ENCODE peak calls at places on chromosomes 3 and 15, in six cellular contexts. M, H, L, U, T and I are unnamed samples.
A peak's percentile ranks its signal among the peaks of the same experiment; 100 is the strongest.

GRCh38 chr15:64731012-64731806 is 44.2 kb downstream of the RBPMS2 start:
- DNase-seq in M (peak; percentile 87), H (peak; percentile 80), L (peak; percentile 90), U (peak; percentile 70), T (peak; percentile 92), I (peak; percentile 88)

GRCh38 chr15:31271706-31272557 is 54.7 kb upstream of the KLF13 start:
- DNase-seq in M (no peak), H (no peak), L (peak; percentile 17), U (no peak), T (peak; percentile 31), I (no peak)

GRCh38 chr15:31304736-31305365 is 21.8 kb upstream of the KLF13 start:
- DNase-seq in M (peak; percentile 26), H (no peak), L (no peak), U (no peak), T (no peak), I (peak; percentile 66)

GRCh38 chr15:29364429-29365078 is 94.9 kb upstream of the NSMCE3 start:
- DNase-seq in M (no peak), H (peak; percentile 76), L (no peak), U (peak; percentile 28), T (no peak), I (no peak)

GRCh38 chr3:11037241-11037873 is 44.8 kb downstream of the SLC6A1 start:
- DNase-seq in M (no peak), H (no peak), L (no peak), U (no peak), T (no peak), I (no peak)

GRCh38 chr3:191414286-191414685 is 46.7 kb upstream of the PYDC2 start:
- DNase-seq in M (no peak), H (no peak), L (no peak), U (no peak), T (no peak), I (no peak)

GRCh38 chr3:34056951-34057390 is 258.5 kb downstream of the PDCD6IP start:
- DNase-seq in M (no peak), H (no peak), L (no peak), U (peak; percentile 22), T (no peak), I (no peak)

GRCh38 chr3:27628029-27628750 is 93.9 kb downstream of the EOMES start:
- DNase-seq in M (no peak), H (no peak), L (no peak), U (no peak), T (no peak), I (no peak)

GRCh38 chr3:166177130-166177529 is 339.9 kb upstream of the BCHE start:
- DNase-seq in M (no peak), H (no peak), L (no peak), U (no peak), T (no peak), I (no peak)

GRCh38 chr15:89447676-89448075 is 48.7 kb downstream of the RHCG start:
- DNase-seq in M (no peak), H (no peak), L (no peak), U (no peak), T (no peak), I (no peak)

GRCh38 chr3:39718674-39719595 is 90.5 kb upstream of the MYRIP start:
- DNase-seq in M (no peak), H (peak; percentile 37), L (no peak), U (no peak), T (no peak), I (peak; percentile 4)

GRCh38 chr3:190491533-190492054 is 22.3 kb upstream of the IL1RAP start:
- DNase-seq in M (no peak), H (no peak), L (no peak), U (no peak), T (peak; percentile 54), I (no peak)

GRCh38 chr15:89383635-89384604 is 49.3 kb upstream of the POLG start:
- DNase-seq in M (no peak), H (peak; percentile 84), L (peak; percentile 91), U (no peak), T (no peak), I (peak; percentile 97)

GRCh38 chr15:87735536-87735935 is 521.0 kb downstream of the NTRK3 start:
- DNase-seq in M (no peak), H (no peak), L (no peak), U (no peak), T (no peak), I (no peak)

GRCh38 chr15:88194162-88194561 is 62.4 kb downstream of the NTRK3 start:
- DNase-seq in M (no peak), H (no peak), L (no peak), U (no peak), T (no peak), I (no peak)

GRCh38 chr3:45534580-45535080 is 59.9 kb upstream of the LIMD1 start:
- DNase-seq in M (no peak), H (no peak), L (no peak), U (no peak), T (no peak), I (no peak)

GRCh38 chr3:165643433-165643824 is 193.8 kb downstream of the BCHE start:
- DNase-seq in M (no peak), H (peak; percentile 26), L (no peak), U (no peak), T (no peak), I (no peak)

GRCh38 chr3:25473246-25473645 is 45.2 kb downstream of the RARB start:
- DNase-seq in M (no peak), H (no peak), L (no peak), U (no peak), T (no peak), I (no peak)

GRCh38 chr3:43879166-43879565 is 188.4 kb downstream of the ABHD5 start:
- DNase-seq in M (no peak), H (no peak), L (no peak), U (peak; percentile 22), T (no peak), I (no peak)

GRCh38 chr3:32595318-32595717 is 24.7 kb upstream of the DYNC1LI1 start:
- DNase-seq in M (no peak), H (no peak), L (no peak), U (no peak), T (no peak), I (no peak)

GRCh38 chr15:32802296-32802936 is 84.6 kb downstream of the GREM1 start:
- DNase-seq in M (no peak), H (peak; percentile 93), L (no peak), U (no peak), T (no peak), I (no peak)

GRCh38 chr3:38247366-38248035 is 18.1 kb upstream of the SLC22A13 start:
- DNase-seq in M (no peak), H (peak; percentile 83), L (no peak), U (no peak), T (no peak), I (no peak)

GRCh38 chr15:60932051-60932915 is 296.8 kb downstream of the RORA start:
- DNase-seq in M (peak; percentile 36), H (peak; percentile 73), L (no peak), U (no peak), T (peak; percentile 93), I (no peak)

GRCh38 chr3:43726511-43726910 is 35.8 kb downstream of the ABHD5 start:
- DNase-seq in M (no peak), H (peak; percentile 53), L (no peak), U (no peak), T (no peak), I (no peak)

GRCh38 chr3:46354478-46354877 is 567 bp downstream of the CCR2 start:
- DNase-seq in M (no peak), H (no peak), L (no peak), U (no peak), T (no peak), I (no peak)

GRCh38 chr15:60328852-60329443 is 68.8 kb downstream of the ANXA2 start:
- DNase-seq in M (no peak), H (peak; percentile 56), L (no peak), U (peak; percentile 36), T (no peak), I (peak; percentile 32)

GRCh38 chr15:84023636-84024035 is 211.9 kb upstream of the GOLGA6L4 start:
- DNase-seq in M (no peak), H (peak; percentile 64), L (no peak), U (peak; percentile 48), T (no peak), I (peak; percentile 65)

GRCh38 chr3:180478695-180479094 is 123.3 kb upstream of the TTC14 start:
- DNase-seq in M (no peak), H (no peak), L (no peak), U (no peak), T (no peak), I (no peak)

GRCh38 chr3:134299185-134299887 is 48.7 kb upstream of the RYK start:
- DNase-seq in M (no peak), H (peak; percentile 60), L (no peak), U (no peak), T (no peak), I (no peak)

GRCh38 chr15:63322541-63322940 is 45.1 kb downstream of the APH1B start:
- DNase-seq in M (no peak), H (peak; percentile 53), L (no peak), U (no peak), T (no peak), I (peak; percentile 78)

GRCh38 chr15:63318344-63318743 is 40.9 kb downstream of the APH1B start:
- DNase-seq in M (no peak), H (no peak), L (no peak), U (no peak), T (no peak), I (no peak)

GRCh38 chr15:63323798-63324651 is 46.6 kb downstream of the APH1B start:
- DNase-seq in M (no peak), H (no peak), L (no peak), U (no peak), T (no peak), I (no peak)

GRCh38 chr15:63321462-63321861 is 44.1 kb downstream of the APH1B start:
- DNase-seq in M (no peak), H (no peak), L (no peak), U (no peak), T (no peak), I (no peak)

DNA sequence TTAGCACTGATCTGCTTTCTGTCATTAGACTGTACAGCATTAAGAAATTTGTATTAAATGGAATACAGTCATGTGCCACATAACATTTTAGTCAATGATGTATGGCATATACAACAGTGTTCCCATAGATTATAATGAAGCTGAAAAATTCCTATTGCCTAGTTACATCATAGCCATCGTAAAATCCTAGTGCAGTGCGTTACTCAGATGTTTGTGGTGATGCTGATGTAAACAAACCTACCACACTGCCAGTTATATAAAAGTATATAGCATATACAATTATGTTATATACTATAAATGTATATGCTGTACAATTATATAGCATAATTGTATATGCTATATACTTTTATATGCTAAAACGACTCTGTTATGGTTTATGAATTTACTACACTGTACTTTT is 41.7 kb downstream of the APH1B start:
- DNase-seq in M (no peak), H (no peak), L (no peak), U (no peak), T (no peak), I (no peak)
- H3K9me3 ChIP-seq in M (no peaks in the 10 kb centered on the region), H (no peaks in the 10 kb centered on the region), L (no peaks in the 10 kb centered on the region), U (no peaks in the 10 kb centered on the region), T (no peaks in the 10 kb centered on the region), I (no peaks in the 10 kb centered on the region)

GRCh38 chr15:52790941-52791751 is 1.0 kb upstream of the ONECUT1 start:
- DNase-seq in M (no peak), H (peak; percentile 29), L (no peak), U (no peak), T (no peak), I (no peak)
- TF ChIP-seq CTCF in M (no peak), H (peak; percentile 15), L (no peak), U (no peak), T (no peak), I (no peak)

GRCh38 chr3:119428538-119428937 is 34.9 kb downstream of the TMEM39A start:
- DNase-seq in M (no peak), H (no peak), L (no peak), U (no peak), T (no peak), I (peak; percentile 37)
- H3K9me3 ChIP-seq in M (peaks cover 15% of the 10 kb centered on the region), H (no peaks in the 10 kb centered on the region), L (peaks cover 56% of the 10 kb centered on the region), U (peaks cover 4% of the 10 kb centered on the region), T (peaks cover 52% of the 10 kb centered on the region), I (peaks cover 5% of the 10 kb centered on the region)

GRCh38 chr3:194871143-194871863 is 185.6 kb downstream of the FAM43A start:
- DNase-seq in M (no peak), H (peak; percentile 85), L (peak; percentile 60), U (no peak), T (peak; percentile 85), I (peak; percentile 68)
- TF ChIP-seq CTCF in M (no peak), H (no peak), L (no peak), U (no peak), T (no peak), I (no peak)